ENCODE peak calls at places on chromosomes 12 and 14, in seven cellular contexts. One of them, this sample, is unnamed.

GRCh38 chr12:130242506-130242905 is 80.2 kb downstream of the FZD10 start:
- DNase-seq in GM12878: no peak
- DNase-seq in HepG2: no peak
- DNase-seq in SK-N-SH: no peak
- DNase-seq in GM12892: no peak
- DNase-seq in H1: no peak
- DNase-seq in K562: no peak
- DNase-seq in this sample: no peak

GRCh38 chr12:49750027-49750977 is 8.9 kb downstream of the TMBIM6 start:
- DNase-seq in GM12878: peak; percentile 36
- DNase-seq in HepG2: peak; percentile 31
- DNase-seq in SK-N-SH: no peak
- DNase-seq in GM12892: no peak
- DNase-seq in H1: no peak
- DNase-seq in K562: peak; percentile 63
- DNase-seq in this sample: no peak

GRCh38 chr12:64781374-64782029 is 22.3 kb upstream of the GNS start:
- DNase-seq in GM12878: no peak
- DNase-seq in HepG2: no peak
- DNase-seq in SK-N-SH: peak; percentile 26
- DNase-seq in GM12892: no peak
- DNase-seq in H1: no peak
- DNase-seq in K562: no peak
- DNase-seq in this sample: no peak

GRCh38 chr14:64419003-64419402 is 30.9 kb downstream of the MTHFD1 start:
- DNase-seq in GM12878: no peak
- DNase-seq in HepG2: no peak
- DNase-seq in SK-N-SH: no peak
- DNase-seq in GM12892: no peak
- DNase-seq in H1: no peak
- DNase-seq in K562: no peak
- DNase-seq in this sample: no peak

GRCh38 chr12:71460850-71461609 is 21.4 kb downstream of the LGR5 start:
- DNase-seq in GM12878: no peak
- DNase-seq in HepG2: no peak
- DNase-seq in SK-N-SH: no peak
- DNase-seq in GM12892: no peak
- DNase-seq in H1: no peak
- DNase-seq in K562: peak; percentile 18
- DNase-seq in this sample: no peak

GRCh38 chr12:93978553-93978952 is 169.8 kb upstream of the PLXNC1 start:
- DNase-seq in GM12878: no peak
- DNase-seq in HepG2: no peak
- DNase-seq in SK-N-SH: no peak
- DNase-seq in GM12892: no peak
- DNase-seq in H1: no peak
- DNase-seq in K562: peak; percentile 17
- DNase-seq in this sample: no peak

GRCh38 chr14:98974113-98974512 is 297.9 kb downstream of the BCL11B start:
- DNase-seq in GM12878: no peak
- DNase-seq in HepG2: no peak
- DNase-seq in SK-N-SH: no peak
- DNase-seq in GM12892: no peak
- DNase-seq in H1: no peak
- DNase-seq in K562: no peak
- DNase-seq in this sample: no peak

GRCh38 chr12:91974541-91974940 is 171.1 kb downstream of the BTG1 start:
- DNase-seq in GM12878: no peak
- DNase-seq in HepG2: no peak
- DNase-seq in SK-N-SH: peak; percentile 20
- DNase-seq in GM12892: no peak
- DNase-seq in H1: no peak
- DNase-seq in K562: no peak
- DNase-seq in this sample: no peak

GRCh38 chr14:36498938-36499337 is 21.1 kb downstream of the NKX2-1 start:
- DNase-seq in GM12878: no peak
- DNase-seq in HepG2: no peak
- DNase-seq in SK-N-SH: no peak
- DNase-seq in GM12892: no peak
- DNase-seq in H1: no peak
- DNase-seq in K562: no peak
- DNase-seq in this sample: no peak

GRCh38 chr14:33435911-33436310 is 497.2 kb downstream of the NPAS3 start:
- DNase-seq in GM12878: no peak
- DNase-seq in HepG2: no peak
- DNase-seq in SK-N-SH: no peak
- DNase-seq in GM12892: no peak
- DNase-seq in H1: no peak
- DNase-seq in K562: no peak
- DNase-seq in this sample: no peak

GRCh38 chr12:115577401-115577800 is 700.1 kb downstream of the MED13L start:
- DNase-seq in GM12878: no peak
- DNase-seq in HepG2: no peak
- DNase-seq in SK-N-SH: no peak
- DNase-seq in GM12892: no peak
- DNase-seq in H1: no peak
- DNase-seq in K562: no peak
- DNase-seq in this sample: no peak

GRCh38 chr12:84497819-84498218 is 414.8 kb downstream of the SLC6A15 start:
- DNase-seq in GM12878: no peak
- DNase-seq in HepG2: peak; percentile 15
- DNase-seq in SK-N-SH: no peak
- DNase-seq in GM12892: no peak
- DNase-seq in H1: no peak
- DNase-seq in K562: no peak
- DNase-seq in this sample: no peak

GRCh38 chr14:75090353-75090752 is 20.9 kb downstream of the ZC2HC1C start:
- DNase-seq in GM12878: no peak
- DNase-seq in HepG2: no peak
- DNase-seq in SK-N-SH: no peak
- DNase-seq in GM12892: no peak
- DNase-seq in H1: no peak
- DNase-seq in K562: no peak
- DNase-seq in this sample: no peak

GRCh38 chr14:76298896-76299295 is 77.0 kb upstream of the ESRRB start:
- DNase-seq in GM12878: no peak
- DNase-seq in HepG2: no peak
- DNase-seq in SK-N-SH: no peak
- DNase-seq in GM12892: no peak
- DNase-seq in H1: no peak
- DNase-seq in K562: no peak
- DNase-seq in this sample: no peak

GRCh38 chr12:54373619-54374554 is 9.6 kb upstream of the GPR84 start:
- DNase-seq in GM12878: no peak
- DNase-seq in HepG2: no peak
- DNase-seq in SK-N-SH: no peak
- DNase-seq in GM12892: no peak
- DNase-seq in H1: no peak
- DNase-seq in K562: no peak
- DNase-seq in this sample: no peak

GRCh38 chr14:29741909-29742401 is 185.7 kb downstream of the PRKD1 start:
- DNase-seq in GM12878: no peak
- DNase-seq in HepG2: no peak
- DNase-seq in SK-N-SH: no peak
- DNase-seq in GM12892: no peak
- DNase-seq in H1: no peak
- DNase-seq in K562: no peak
- DNase-seq in this sample: no peak

GRCh38 chr14:78788467-78789360 is 618.5 kb downstream of the NRXN3 start:
- DNase-seq in GM12878: no peak
- DNase-seq in HepG2: no peak
- DNase-seq in SK-N-SH: no peak
- DNase-seq in GM12892: no peak
- DNase-seq in H1: no peak
- DNase-seq in K562: no peak
- DNase-seq in this sample: no peak

GRCh38 chr14:57227083-57227482 is 41.6 kb downstream of the EXOC5 start:
- DNase-seq in GM12878: no peak
- DNase-seq in HepG2: no peak
- DNase-seq in SK-N-SH: no peak
- DNase-seq in GM12892: no peak
- DNase-seq in H1: no peak
- DNase-seq in K562: no peak
- DNase-seq in this sample: no peak
- TF ChIP-seq TAF1 in GM12878: no peak
- TF ChIP-seq TAF1 in HepG2: no peak
- TF ChIP-seq TAF1 in SK-N-SH: no peak
- TF ChIP-seq TAF1 in GM12892: no peak
- TF ChIP-seq TAF1 in H1: no peak
- TF ChIP-seq TAF1 in K562: no peak
- TF ChIP-seq TAF1 in this sample: no peak

GRCh38 chr12:131267576-131267975 is 313.9 kb downstream of the ADGRD1 start:
- DNase-seq in GM12878: no peak
- DNase-seq in HepG2: no peak
- DNase-seq in SK-N-SH: no peak
- DNase-seq in GM12892: no peak
- DNase-seq in H1: no peak
- DNase-seq in K562: no peak
- DNase-seq in this sample: no peak

GRCh38 chr12:131261906-131262305 is 308.2 kb downstream of the ADGRD1 start:
- DNase-seq in GM12878: no peak
- DNase-seq in HepG2: no peak
- DNase-seq in SK-N-SH: no peak
- DNase-seq in GM12892: no peak
- DNase-seq in H1: no peak
- DNase-seq in K562: no peak
- DNase-seq in this sample: no peak

GRCh38 chr12:131266591-131267467 is 313.1 kb downstream of the ADGRD1 start:
- DNase-seq in GM12878: no peak
- DNase-seq in HepG2: no peak
- DNase-seq in SK-N-SH: no peak
- DNase-seq in GM12892: no peak
- DNase-seq in H1: no peak
- DNase-seq in K562: no peak
- DNase-seq in this sample: no peak

GRCh38 chr12:131263626-131264025 is 309.9 kb downstream of the ADGRD1 start:
- DNase-seq in GM12878: no peak
- DNase-seq in HepG2: no peak
- DNase-seq in SK-N-SH: no peak
- DNase-seq in GM12892: no peak
- DNase-seq in H1: no peak
- DNase-seq in K562: no peak
- DNase-seq in this sample: no peak

DNA sequence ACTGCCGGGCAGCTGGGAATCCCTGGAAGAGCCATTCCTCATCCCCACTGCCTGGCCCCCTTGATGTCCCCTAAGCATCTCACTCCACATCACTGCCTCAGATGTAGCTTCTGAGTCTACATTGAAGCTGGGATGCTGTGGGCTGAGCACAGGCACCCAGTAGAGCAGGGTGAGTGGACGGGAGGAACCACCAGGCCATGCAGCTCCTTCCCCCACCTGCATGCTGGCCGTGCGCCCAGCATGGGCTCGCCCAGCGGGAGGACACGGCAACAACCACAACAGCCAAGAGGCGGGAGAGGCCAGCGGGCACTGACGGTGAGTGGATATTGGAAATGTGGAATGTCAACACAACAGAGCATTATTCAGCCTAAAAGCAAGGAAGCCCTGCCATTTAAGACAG is 310.9 kb downstream of the ADGRD1 start:
- DNase-seq in GM12878: no peak
- DNase-seq in HepG2: no peak
- DNase-seq in SK-N-SH: no peak
- DNase-seq in GM12892: no peak
- DNase-seq in H1: no peak
- DNase-seq in K562: no peak
- DNase-seq in this sample: no peak
- TF ChIP-seq TAF1 in GM12878: no peak
- TF ChIP-seq TAF1 in HepG2: no peak
- TF ChIP-seq TAF1 in SK-N-SH: no peak
- TF ChIP-seq TAF1 in GM12892: no peak
- TF ChIP-seq TAF1 in H1: no peak
- TF ChIP-seq TAF1 in K562: no peak
- TF ChIP-seq TAF1 in this sample: no peak

GRCh38 chr12:66603458-66603857 is 75.4 kb downstream of the GRIP1 start:
- DNase-seq in GM12878: no peak
- DNase-seq in HepG2: no peak
- DNase-seq in SK-N-SH: no peak
- DNase-seq in GM12892: no peak
- DNase-seq in H1: no peak
- DNase-seq in K562: no peak
- DNase-seq in this sample: no peak
- TF ChIP-seq TAF1 in GM12878: no peak
- TF ChIP-seq TAF1 in HepG2: no peak
- TF ChIP-seq TAF1 in SK-N-SH: no peak
- TF ChIP-seq TAF1 in GM12892: no peak
- TF ChIP-seq TAF1 in H1: no peak
- TF ChIP-seq TAF1 in K562: no peak
- TF ChIP-seq TAF1 in this sample: no peak

GRCh38 chr12:117034249-117034648 is 65.0 kb downstream of the TESC start:
- DNase-seq in GM12878: no peak
- DNase-seq in HepG2: no peak
- DNase-seq in SK-N-SH: no peak
- DNase-seq in GM12892: no peak
- DNase-seq in H1: no peak
- DNase-seq in K562: no peak
- DNase-seq in this sample: no peak

GRCh38 chr12:117031843-117032592 is 67.2 kb downstream of the TESC start:
- DNase-seq in GM12878: no peak
- DNase-seq in HepG2: no peak
- DNase-seq in SK-N-SH: no peak
- DNase-seq in GM12892: no peak
- DNase-seq in H1: no peak
- DNase-seq in K562: no peak
- DNase-seq in this sample: no peak

GRCh38 chr12:117034691-117035090 is 64.5 kb downstream of the TESC start:
- DNase-seq in GM12878: no peak
- DNase-seq in HepG2: no peak
- DNase-seq in SK-N-SH: no peak
- DNase-seq in GM12892: no peak
- DNase-seq in H1: no peak
- DNase-seq in K562: no peak
- DNase-seq in this sample: no peak

GRCh38 chr12:117033382-117034045 is 65.7 kb downstream of the TESC start:
- DNase-seq in GM12878: no peak
- DNase-seq in HepG2: no peak
- DNase-seq in SK-N-SH: no peak
- DNase-seq in GM12892: no peak
- DNase-seq in H1: no peak
- DNase-seq in K562: no peak
- DNase-seq in this sample: no peak

DNA sequence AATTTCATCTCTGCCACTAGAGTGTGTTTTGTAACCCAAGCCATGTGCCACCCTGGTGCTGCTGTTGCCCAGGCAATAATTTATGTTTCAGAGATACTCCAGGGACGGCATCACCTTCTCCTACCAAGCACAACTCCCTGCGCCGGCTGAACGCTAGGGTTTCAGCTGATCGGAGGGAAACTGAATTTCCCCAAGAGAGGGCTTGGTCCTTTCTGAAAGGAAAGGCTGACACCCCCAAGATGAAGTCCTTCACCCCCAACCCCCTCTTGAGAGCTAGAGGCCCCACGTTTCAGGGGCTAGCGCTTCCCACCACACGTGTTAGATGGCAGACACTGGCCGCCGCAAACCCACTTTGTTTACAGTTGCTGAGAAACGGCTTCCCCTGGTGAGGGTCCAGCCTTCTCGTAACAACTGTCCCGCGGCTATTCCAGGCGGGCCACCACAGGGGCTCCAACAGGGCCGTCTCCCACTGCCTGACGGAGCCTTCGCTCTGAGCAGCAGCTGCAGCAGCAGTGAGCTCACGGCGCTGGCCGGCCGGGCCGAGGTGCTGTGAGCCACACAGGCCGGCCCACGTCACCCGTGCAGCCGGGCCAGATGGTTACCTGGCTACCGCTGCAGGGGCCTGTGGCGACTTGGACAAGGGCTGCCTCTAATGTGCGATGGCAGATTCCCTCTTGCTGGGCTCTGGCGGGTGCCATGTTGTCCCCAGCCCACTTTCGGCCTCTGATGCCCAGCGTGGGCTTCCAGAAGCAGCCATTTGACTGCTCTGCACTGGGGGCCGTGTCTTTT is 66.4 kb downstream of the TESC start:
- DNase-seq in GM12878: no peak
- DNase-seq in HepG2: no peak
- DNase-seq in SK-N-SH: no peak
- DNase-seq in GM12892: no peak
- DNase-seq in H1: no peak
- DNase-seq in K562: no peak
- DNase-seq in this sample: no peak
- TF ChIP-seq TAF1 in GM12878: no peak
- TF ChIP-seq TAF1 in HepG2: no peak
- TF ChIP-seq TAF1 in SK-N-SH: no peak
- TF ChIP-seq TAF1 in GM12892: no peak
- TF ChIP-seq TAF1 in H1: no peak
- TF ChIP-seq TAF1 in K562: no peak
- TF ChIP-seq TAF1 in this sample: no peak

This sample was measured in GM12891.